ENCODE peak calls at places on chromosome 17, in seven cellular contexts. B is CD8-positive, alpha-beta T cell; S is mesothelial cell of epicardium; R is Caco-2; V is activated CD4-positive, alpha-beta T cell treated with anti-CD3 and anti-CD28 coated beads, Interleukin-2, amount 10 ng/mL, durations not matched to agents 24 days and 14 days; K is iris pigment epithelial cell; A is AG04449. T is an unnamed sample.

GRCh38 chr17:10127819-10128375 is 70.5 kb downstream of the GAS7 start:
- DNase-seq in B (no peak), S (peak), R (no peak), V (no peak), K (peak), A (peak), T (no peak)

GRCh38 chr17:60248618-60249516 is 99.1 kb downstream of the CA4 start:
- DNase-seq in B (no peak), S (no peak), R (no peak), V (no peak), K (peak), A (no peak), T (no peak)

GRCh38 chr17:12395733-12396354 is 269.8 kb upstream of the MYOCD start:
- DNase-seq in B (no peak), S (no peak), R (peak), V (peak), K (peak), A (no peak), T (no peak)

GRCh38 chr17:76868669-76869208 is 535 bp downstream of the MGAT5B start:
- DNase-seq in B (no peak), S (no peak), R (no peak), V (peak), K (no peak), A (no peak), T (peak)

GRCh38 chr17:1485748-1486376 is 6.6 kb downstream of the MYO1C start:
- DNase-seq in B (peak), S (no peak), R (peak), V (peak), K (peak), A (no peak), T (no peak)

GRCh38 chr17:56928586-56928985 is 14.7 kb upstream of the TRIM25 start:
- DNase-seq in B (no peak), S (no peak), R (no peak), V (no peak), K (no peak), A (no peak), T (no peak)

GRCh38 chr17:50062323-50063243 is 6.7 kb downstream of the ITGA3 start:
- DNase-seq in B (no peak), S (no peak), R (no peak), V (no peak), K (peak), A (peak), T (no peak)

GRCh38 chr17:73343168-73343634 is 31.4 kb upstream of the CDC42EP4 start:
- DNase-seq in B (no peak), S (peak), R (no peak), V (no peak), K (peak), A (peak), T (peak)

GRCh38 chr17:45734598-45734997 is 49.5 kb upstream of the CRHR1 start:
- DNase-seq in B (no peak), S (no peak), R (no peak), V (no peak), K (no peak), A (no peak), T (no peak)

GRCh38 chr17:1094591-1094990 is 85.2 kb downstream of the ABR start:
- DNase-seq in B (no peak), S (no peak), R (no peak), V (no peak), K (no peak), A (no peak), T (no peak)

GRCh38 chr17:74962622-74963394 is 9.8 kb downstream of the HID1 start:
- DNase-seq in B (no peak), S (no peak), R (no peak), V (no peak), K (no peak), A (no peak), T (no peak)

T was measured in progenitor cell of endocrine pancreas.